ENCODE peak calls at places on chromosomes 7 and 10, in seven cellular contexts. One of them, this sample, is unnamed.

GRCh38 chr7:452791-453455 is 66.7 kb downstream of the PDGFA start:
- ATAC-seq in B cell: no peak
- ATAC-seq in left lung: no peak
- ATAC-seq in heart left ventricle: no peak
- ATAC-seq in heart right ventricle: no peak
- ATAC-seq in right lobe of liver: no peak
- ATAC-seq in activated T-cell treated with anti-CD3 and anti-CD28 coated beads, Interleukin-2, amount 50 U/mL, for 72 hours: no peak
- ATAC-seq in this sample: no peak

GRCh38 chr7:15837627-15838026 is 151.1 kb upstream of the MEOX2 start:
- ATAC-seq in B cell: no peak
- ATAC-seq in heart right ventricle: no peak
- ATAC-seq in left lung: no peak
- ATAC-seq in heart left ventricle: peak; percentile 51
- ATAC-seq in right lobe of liver: no peak
- ATAC-seq in activated T-cell treated with anti-CD3 and anti-CD28 coated beads, Interleukin-2, amount 50 U/mL, for 72 hours: no peak
- ATAC-seq in this sample: no peak

GRCh38 chr7:134101716-134102115 is 25.4 kb upstream of the LRGUK start:
- ATAC-seq in heart left ventricle: no peak
- ATAC-seq in activated T-cell treated with anti-CD3 and anti-CD28 coated beads, Interleukin-2, amount 50 U/mL, for 72 hours: peak; percentile 5
- ATAC-seq in right lobe of liver: no peak
- ATAC-seq in heart right ventricle: no peak
- ATAC-seq in left lung: no peak
- ATAC-seq in B cell: no peak
- ATAC-seq in this sample: no peak

GRCh38 chr10:19921300-19922140 is 105.3 kb downstream of the PLXDC2 start:
- ATAC-seq in right lobe of liver: no peak
- ATAC-seq in activated T-cell treated with anti-CD3 and anti-CD28 coated beads, Interleukin-2, amount 50 U/mL, for 72 hours: no peak
- ATAC-seq in left lung: peak; percentile 36
- ATAC-seq in B cell: no peak
- ATAC-seq in heart left ventricle: peak; percentile 78
- ATAC-seq in heart right ventricle: peak; percentile 56
- ATAC-seq in this sample: no peak

GRCh38 chr10:33661580-33662269 is 327.3 kb upstream of the NRP1 start:
- ATAC-seq in activated T-cell treated with anti-CD3 and anti-CD28 coated beads, Interleukin-2, amount 50 U/mL, for 72 hours: no peak
- ATAC-seq in right lobe of liver: peak; percentile 77
- ATAC-seq in heart right ventricle: peak; percentile 91
- ATAC-seq in heart left ventricle: peak; percentile 90
- ATAC-seq in B cell: no peak
- ATAC-seq in left lung: peak; percentile 86
- ATAC-seq in this sample: no peak

GRCh38 chr7:143385891-143386781 is 5.0 kb downstream of the ZYX start:
- ATAC-seq in right lobe of liver: peak; percentile 31
- ATAC-seq in heart right ventricle: no peak
- ATAC-seq in activated T-cell treated with anti-CD3 and anti-CD28 coated beads, Interleukin-2, amount 50 U/mL, for 72 hours: peak; percentile 23
- ATAC-seq in B cell: no peak
- ATAC-seq in heart left ventricle: no peak
- ATAC-seq in left lung: no peak
- ATAC-seq in this sample: peak; percentile 40

GRCh38 chr10:85925201-85925750 is 441.3 kb downstream of the GRID1 start:
- ATAC-seq in B cell: no peak
- ATAC-seq in activated T-cell treated with anti-CD3 and anti-CD28 coated beads, Interleukin-2, amount 50 U/mL, for 72 hours: no peak
- ATAC-seq in left lung: no peak
- ATAC-seq in heart right ventricle: no peak
- ATAC-seq in heart left ventricle: no peak
- ATAC-seq in right lobe of liver: no peak
- ATAC-seq in this sample: no peak

GRCh38 chr10:92699518-92700272 is 9.9 kb downstream of the HHEX start:
- ATAC-seq in left lung: peak; percentile 68
- ATAC-seq in heart left ventricle: peak; percentile 58
- ATAC-seq in activated T-cell treated with anti-CD3 and anti-CD28 coated beads, Interleukin-2, amount 50 U/mL, for 72 hours: peak; percentile 74
- ATAC-seq in B cell: peak; percentile 71
- ATAC-seq in right lobe of liver: peak; percentile 14
- ATAC-seq in heart right ventricle: peak; percentile 63
- ATAC-seq in this sample: peak; percentile 63

GRCh38 chr7:135960709-135961451 is 16.3 kb downstream of the MTPN start:
- ATAC-seq in B cell: no peak
- ATAC-seq in right lobe of liver: no peak
- ATAC-seq in heart right ventricle: no peak
- ATAC-seq in left lung: peak; percentile 54
- ATAC-seq in activated T-cell treated with anti-CD3 and anti-CD28 coated beads, Interleukin-2, amount 50 U/mL, for 72 hours: no peak
- ATAC-seq in heart left ventricle: no peak
- ATAC-seq in this sample: no peak

GRCh38 chr7:55411844-55412243 is 46.7 kb downstream of the LANCL2 start:
- ATAC-seq in B cell: no peak
- ATAC-seq in heart right ventricle: no peak
- ATAC-seq in left lung: no peak
- ATAC-seq in heart left ventricle: no peak
- ATAC-seq in right lobe of liver: peak; percentile 82
- ATAC-seq in activated T-cell treated with anti-CD3 and anti-CD28 coated beads, Interleukin-2, amount 50 U/mL, for 72 hours: no peak
- ATAC-seq in this sample: no peak

GRCh38 chr10:117548191-117548668 is 5.7 kb downstream of the EMX2 start:
- ATAC-seq in B cell: no peak
- ATAC-seq in heart right ventricle: no peak
- ATAC-seq in activated T-cell treated with anti-CD3 and anti-CD28 coated beads, Interleukin-2, amount 50 U/mL, for 72 hours: no peak
- ATAC-seq in left lung: no peak
- ATAC-seq in heart left ventricle: no peak
- ATAC-seq in right lobe of liver: no peak
- ATAC-seq in this sample: no peak

GRCh38 chr7:80307251-80307856 is 172.7 kb downstream of the GNAI1 start:
- ATAC-seq in heart left ventricle: no peak
- ATAC-seq in right lobe of liver: no peak
- ATAC-seq in left lung: no peak
- ATAC-seq in heart right ventricle: no peak
- ATAC-seq in activated T-cell treated with anti-CD3 and anti-CD28 coated beads, Interleukin-2, amount 50 U/mL, for 72 hours: no peak
- ATAC-seq in B cell: no peak
- ATAC-seq in this sample: no peak

GRCh38 chr7:31098606-31099360 is 46.7 kb downstream of the ADCYAP1R1 start:
- ATAC-seq in heart left ventricle: no peak
- ATAC-seq in left lung: no peak
- ATAC-seq in activated T-cell treated with anti-CD3 and anti-CD28 coated beads, Interleukin-2, amount 50 U/mL, for 72 hours: no peak
- ATAC-seq in B cell: no peak
- ATAC-seq in right lobe of liver: no peak
- ATAC-seq in heart right ventricle: no peak
- ATAC-seq in this sample: no peak

GRCh38 chr7:70707823-70708243 is 424.1 kb upstream of the GALNT17 start:
- ATAC-seq in heart left ventricle: no peak
- ATAC-seq in activated T-cell treated with anti-CD3 and anti-CD28 coated beads, Interleukin-2, amount 50 U/mL, for 72 hours: no peak
- ATAC-seq in B cell: no peak
- ATAC-seq in right lobe of liver: no peak
- ATAC-seq in left lung: peak; percentile 57
- ATAC-seq in heart right ventricle: no peak
- ATAC-seq in this sample: no peak

GRCh38 chr7:97024209-97025129 is at the start of gene DLX5:
- ATAC-seq in activated T-cell treated with anti-CD3 and anti-CD28 coated beads, Interleukin-2, amount 50 U/mL, for 72 hours: peak; percentile 33
- ATAC-seq in heart left ventricle: peak; percentile 33
- ATAC-seq in right lobe of liver: peak; percentile 11
- ATAC-seq in B cell: no peak
- ATAC-seq in left lung: peak; percentile 39
- ATAC-seq in heart right ventricle: peak; percentile 46
- ATAC-seq in this sample: no peak

GRCh38 chr10:61832866-61833481 is 68.5 kb upstream of the ARID5B start:
- ATAC-seq in activated T-cell treated with anti-CD3 and anti-CD28 coated beads, Interleukin-2, amount 50 U/mL, for 72 hours: no peak
- ATAC-seq in left lung: no peak
- ATAC-seq in B cell: no peak
- ATAC-seq in heart right ventricle: no peak
- ATAC-seq in heart left ventricle: no peak
- ATAC-seq in right lobe of liver: no peak
- ATAC-seq in this sample: no peak

GRCh38 chr7:102248456-102249395 is 37.9 kb upstream of the SH2B2 start:
- ATAC-seq in activated T-cell treated with anti-CD3 and anti-CD28 coated beads, Interleukin-2, amount 50 U/mL, for 72 hours: no peak
- ATAC-seq in right lobe of liver: no peak
- ATAC-seq in heart right ventricle: peak; percentile 30
- ATAC-seq in heart left ventricle: no peak
- ATAC-seq in B cell: no peak
- ATAC-seq in left lung: no peak
- ATAC-seq in this sample: no peak

GRCh38 chr10:45160266-45160665 is 155.1 kb downstream of the OR13A1 start:
- ATAC-seq in heart left ventricle: no peak
- ATAC-seq in right lobe of liver: no peak
- ATAC-seq in activated T-cell treated with anti-CD3 and anti-CD28 coated beads, Interleukin-2, amount 50 U/mL, for 72 hours: no peak
- ATAC-seq in B cell: no peak
- ATAC-seq in left lung: no peak
- ATAC-seq in heart right ventricle: no peak
- ATAC-seq in this sample: peak; percentile 60

GRCh38 chr10:71999360-72000072 is 35.3 kb downstream of the CHST3 start:
- ATAC-seq in right lobe of liver: peak; percentile 51
- ATAC-seq in heart left ventricle: peak; percentile 80
- ATAC-seq in B cell: peak; percentile 41
- ATAC-seq in activated T-cell treated with anti-CD3 and anti-CD28 coated beads, Interleukin-2, amount 50 U/mL, for 72 hours: no peak
- ATAC-seq in heart right ventricle: peak; percentile 83
- ATAC-seq in left lung: peak; percentile 75
- ATAC-seq in this sample: no peak

GRCh38 chr10:22086730-22087364 is 83.3 kb upstream of the DNAJC1 start:
- ATAC-seq in right lobe of liver: peak; percentile 100
- ATAC-seq in B cell: no peak
- ATAC-seq in heart left ventricle: peak; percentile 99
- ATAC-seq in left lung: peak; percentile 87
- ATAC-seq in heart right ventricle: peak; percentile 97
- ATAC-seq in activated T-cell treated with anti-CD3 and anti-CD28 coated beads, Interleukin-2, amount 50 U/mL, for 72 hours: no peak
- ATAC-seq in this sample: no peak

GRCh38 chr7:6385110-6385792 is 62.5 kb downstream of the DAGLB start:
- ATAC-seq in heart left ventricle: peak; percentile 72
- ATAC-seq in right lobe of liver: peak; percentile 85
- ATAC-seq in heart right ventricle: peak; percentile 80
- ATAC-seq in left lung: peak; percentile 90
- ATAC-seq in B cell: no peak
- ATAC-seq in activated T-cell treated with anti-CD3 and anti-CD28 coated beads, Interleukin-2, amount 50 U/mL, for 72 hours: no peak
- ATAC-seq in this sample: peak; percentile 47

GRCh38 chr7:43294080-43294630 is 181.7 kb downstream of the HECW1 start:
- ATAC-seq in B cell: no peak
- ATAC-seq in heart left ventricle: peak; percentile 26
- ATAC-seq in left lung: peak; percentile 55
- ATAC-seq in right lobe of liver: no peak
- ATAC-seq in activated T-cell treated with anti-CD3 and anti-CD28 coated beads, Interleukin-2, amount 50 U/mL, for 72 hours: no peak
- ATAC-seq in heart right ventricle: no peak
- ATAC-seq in this sample: no peak

GRCh38 chr7:158431941-158432347 is 155.7 kb downstream of the PTPRN2 start:
- ATAC-seq in activated T-cell treated with anti-CD3 and anti-CD28 coated beads, Interleukin-2, amount 50 U/mL, for 72 hours: no peak
- ATAC-seq in B cell: no peak
- ATAC-seq in heart left ventricle: peak; percentile 97
- ATAC-seq in left lung: peak; percentile 88
- ATAC-seq in right lobe of liver: no peak
- ATAC-seq in heart right ventricle: peak; percentile 96
- ATAC-seq in this sample: no peak

GRCh38 chr10:65949543-65949942 is 976.3 kb upstream of the LRRTM3 start:
- ATAC-seq in activated T-cell treated with anti-CD3 and anti-CD28 coated beads, Interleukin-2, amount 50 U/mL, for 72 hours: no peak
- ATAC-seq in heart right ventricle: no peak
- ATAC-seq in right lobe of liver: no peak
- ATAC-seq in heart left ventricle: no peak
- ATAC-seq in B cell: no peak
- ATAC-seq in left lung: no peak
- ATAC-seq in this sample: no peak

GRCh38 chr10:31759124-31759798 is 169.4 kb downstream of the ARHGAP12 start:
- ATAC-seq in right lobe of liver: peak; percentile 54
- ATAC-seq in B cell: peak; percentile 2
- ATAC-seq in activated T-cell treated with anti-CD3 and anti-CD28 coated beads, Interleukin-2, amount 50 U/mL, for 72 hours: peak; percentile 23
- ATAC-seq in left lung: peak; percentile 51
- ATAC-seq in heart right ventricle: peak; percentile 39
- ATAC-seq in heart left ventricle: peak; percentile 41
- ATAC-seq in this sample: peak; percentile 53

GRCh38 chr10:33116293-33116697 is 158.3 kb upstream of the ITGB1 start:
- ATAC-seq in right lobe of liver: peak; percentile 67
- ATAC-seq in left lung: peak; percentile 41
- ATAC-seq in heart left ventricle: peak; percentile 57
- ATAC-seq in heart right ventricle: no peak
- ATAC-seq in activated T-cell treated with anti-CD3 and anti-CD28 coated beads, Interleukin-2, amount 50 U/mL, for 72 hours: peak; percentile 14
- ATAC-seq in B cell: no peak
- ATAC-seq in this sample: peak; percentile 12

GRCh38 chr7:22147113-22147512 is 201.4 kb upstream of the CDCA7L start:
- ATAC-seq in heart right ventricle: no peak
- ATAC-seq in B cell: no peak
- ATAC-seq in heart left ventricle: no peak
- ATAC-seq in right lobe of liver: peak; percentile 86
- ATAC-seq in activated T-cell treated with anti-CD3 and anti-CD28 coated beads, Interleukin-2, amount 50 U/mL, for 72 hours: no peak
- ATAC-seq in left lung: peak; percentile 73
- ATAC-seq in this sample: no peak

GRCh38 chr7:128124786-128125185 is 93.5 kb upstream of the LRRC4 start:
- ATAC-seq in heart left ventricle: no peak
- ATAC-seq in left lung: no peak
- ATAC-seq in B cell: no peak
- ATAC-seq in heart right ventricle: no peak
- ATAC-seq in activated T-cell treated with anti-CD3 and anti-CD28 coated beads, Interleukin-2, amount 50 U/mL, for 72 hours: no peak
- ATAC-seq in right lobe of liver: no peak
- ATAC-seq in this sample: peak; percentile 24

GRCh38 chr10:115094605-115095004 is 1.4 kb downstream of the ATRNL1 start:
- ATAC-seq in left lung: no peak
- ATAC-seq in B cell: no peak
- ATAC-seq in right lobe of liver: peak; percentile 66
- ATAC-seq in activated T-cell treated with anti-CD3 and anti-CD28 coated beads, Interleukin-2, amount 50 U/mL, for 72 hours: no peak
- ATAC-seq in heart right ventricle: no peak
- ATAC-seq in heart left ventricle: no peak
- ATAC-seq in this sample: no peak

GRCh38 chr10:117186832-117187615 is 10.3 kb upstream of the KCNK18 start:
- ATAC-seq in heart left ventricle: no peak
- ATAC-seq in heart right ventricle: no peak
- ATAC-seq in activated T-cell treated with anti-CD3 and anti-CD28 coated beads, Interleukin-2, amount 50 U/mL, for 72 hours: no peak
- ATAC-seq in left lung: no peak
- ATAC-seq in right lobe of liver: peak; percentile 62
- ATAC-seq in B cell: no peak
- ATAC-seq in this sample: no peak

GRCh38 chr10:20971901-20972300 is 74.8 kb upstream of the NEBL start:
- ATAC-seq in heart left ventricle: no peak
- ATAC-seq in B cell: no peak
- ATAC-seq in heart right ventricle: no peak
- ATAC-seq in right lobe of liver: peak; percentile 86
- ATAC-seq in activated T-cell treated with anti-CD3 and anti-CD28 coated beads, Interleukin-2, amount 50 U/mL, for 72 hours: no peak
- ATAC-seq in left lung: no peak
- ATAC-seq in this sample: no peak

GRCh38 chr7:77202544-77202976 is 2.9 kb upstream of the FGL2 start:
- ATAC-seq in activated T-cell treated with anti-CD3 and anti-CD28 coated beads, Interleukin-2, amount 50 U/mL, for 72 hours: peak; percentile 58
- ATAC-seq in left lung: no peak
- ATAC-seq in B cell: no peak
- ATAC-seq in right lobe of liver: peak; percentile 81
- ATAC-seq in heart left ventricle: no peak
- ATAC-seq in heart right ventricle: no peak
- ATAC-seq in this sample: peak; percentile 64

GRCh38 chr10:35505241-35505873 is 99.8 kb upstream of the GJD4 start:
- ATAC-seq in heart left ventricle: no peak
- ATAC-seq in activated T-cell treated with anti-CD3 and anti-CD28 coated beads, Interleukin-2, amount 50 U/mL, for 72 hours: no peak
- ATAC-seq in heart right ventricle: no peak
- ATAC-seq in B cell: no peak
- ATAC-seq in right lobe of liver: no peak
- ATAC-seq in left lung: no peak
- ATAC-seq in this sample: no peak

GRCh38 chr10:5550250-5550545 is 25.4 kb downstream of the CALML3 start:
- ATAC-seq in right lobe of liver: no peak
- ATAC-seq in heart right ventricle: no peak
- ATAC-seq in heart left ventricle: no peak
- ATAC-seq in activated T-cell treated with anti-CD3 and anti-CD28 coated beads, Interleukin-2, amount 50 U/mL, for 72 hours: no peak
- ATAC-seq in B cell: no peak
- ATAC-seq in left lung: no peak
- ATAC-seq in this sample: no peak

GRCh38 chr7:2295936-2296620 is 18.2 kb downstream of the SNX8 start:
- ATAC-seq in activated T-cell treated with anti-CD3 and anti-CD28 coated beads, Interleukin-2, amount 50 U/mL, for 72 hours: no peak
- ATAC-seq in heart right ventricle: no peak
- ATAC-seq in right lobe of liver: no peak
- ATAC-seq in B cell: no peak
- ATAC-seq in heart left ventricle: no peak
- ATAC-seq in left lung: no peak
- ATAC-seq in this sample: no peak

GRCh38 chr7:127256326-127256725 is 3.6 kb upstream of the GRM8 start:
- ATAC-seq in left lung: no peak
- ATAC-seq in heart left ventricle: no peak
- ATAC-seq in activated T-cell treated with anti-CD3 and anti-CD28 coated beads, Interleukin-2, amount 50 U/mL, for 72 hours: no peak
- ATAC-seq in heart right ventricle: no peak
- ATAC-seq in right lobe of liver: no peak
- ATAC-seq in B cell: no peak
- ATAC-seq in this sample: no peak

GRCh38 chr10:18340496-18341051 is 200.3 kb downstream of the CACNB2 start:
- ATAC-seq in B cell: no peak
- ATAC-seq in left lung: peak; percentile 70
- ATAC-seq in heart right ventricle: peak; percentile 95
- ATAC-seq in activated T-cell treated with anti-CD3 and anti-CD28 coated beads, Interleukin-2, amount 50 U/mL, for 72 hours: no peak
- ATAC-seq in right lobe of liver: peak; percentile 37
- ATAC-seq in heart left ventricle: peak; percentile 93
- ATAC-seq in this sample: no peak

GRCh38 chr7:24372973-24373372 is 89.0 kb downstream of the NPY start:
- ATAC-seq in heart left ventricle: no peak
- ATAC-seq in heart right ventricle: no peak
- ATAC-seq in activated T-cell treated with anti-CD3 and anti-CD28 coated beads, Interleukin-2, amount 50 U/mL, for 72 hours: no peak
- ATAC-seq in left lung: no peak
- ATAC-seq in B cell: no peak
- ATAC-seq in right lobe of liver: no peak
- ATAC-seq in this sample: no peak